ENCODE peak calls at places on chromosomes 7 and 10, in five cellular contexts. One of them, this sample, is unnamed.

GRCh38 chr7:109821156-109821555 is 1251.5 kb downstream of the DNAJB9 start:
- DNase-seq in tibial nerve: no peak
- DNase-seq in A549: no peak
- DNase-seq in esophagus squamous epithelium: no peak
- DNase-seq in K562: peak
- DNase-seq in this sample: no peak

GRCh38 chr7:75885011-75885410 is 6.2 kb downstream of the RHBDD2 start:
- DNase-seq in tibial nerve: no peak
- DNase-seq in A549: no peak
- DNase-seq in esophagus squamous epithelium: no peak
- DNase-seq in K562: no peak
- DNase-seq in this sample: no peak

GRCh38 chr7:22572292-22572691 is 72.3 kb upstream of the STEAP1B start:
- DNase-seq in tibial nerve: no peak
- DNase-seq in A549: no peak
- DNase-seq in esophagus squamous epithelium: no peak
- DNase-seq in K562: no peak
- DNase-seq in this sample: no peak

GRCh38 chr7:2523941-2524807 is 4.6 kb downstream of the LFNG start:
- DNase-seq in tibial nerve: no peak
- DNase-seq in A549: peak
- DNase-seq in esophagus squamous epithelium: no peak
- DNase-seq in K562: peak
- DNase-seq in this sample: peak

GRCh38 chr10:23106508-23106907 is 11.1 kb downstream of the MSRB2 start:
- DNase-seq in tibial nerve: no peak
- DNase-seq in A549: no peak
- DNase-seq in esophagus squamous epithelium: no peak
- DNase-seq in K562: no peak
- DNase-seq in this sample: no peak

GRCh38 chr10:12730809-12731519 is 270.5 kb downstream of the CCDC3 start:
- DNase-seq in tibial nerve: peak
- DNase-seq in A549: no peak
- DNase-seq in esophagus squamous epithelium: no peak
- DNase-seq in K562: no peak
- DNase-seq in this sample: no peak

GRCh38 chr10:75651452-75651851 is 220.0 kb downstream of the LRMDA start:
- DNase-seq in tibial nerve: no peak
- DNase-seq in A549: peak
- DNase-seq in esophagus squamous epithelium: no peak
- DNase-seq in K562: no peak
- DNase-seq in this sample: no peak

GRCh38 chr7:47795631-47796030 is 152.6 kb downstream of the PKD1L1 start:
- DNase-seq in tibial nerve: no peak
- DNase-seq in A549: no peak
- DNase-seq in esophagus squamous epithelium: no peak
- DNase-seq in K562: no peak
- DNase-seq in this sample: no peak

GRCh38 chr10:81981724-81982123 is 106.7 kb downstream of the NRG3 start:
- DNase-seq in tibial nerve: no peak
- DNase-seq in A549: no peak
- DNase-seq in esophagus squamous epithelium: no peak
- DNase-seq in K562: no peak
- DNase-seq in this sample: no peak

GRCh38 chr10:91907914-91908357 is 1.4 kb downstream of the FGFBP3 start:
- DNase-seq in tibial nerve: no peak
- DNase-seq in A549: peak
- DNase-seq in esophagus squamous epithelium: no peak
- DNase-seq in K562: no peak
- DNase-seq in this sample: no peak

GRCh38 chr7:98251844-98252639 is at the start of gene TECPR1:
- DNase-seq in tibial nerve: peak
- DNase-seq in A549: peak
- DNase-seq in esophagus squamous epithelium: peak
- DNase-seq in K562: peak
- DNase-seq in this sample: peak
- TF ChIP-seq POLR2A in tibial nerve: no peak
- TF ChIP-seq POLR2A in A549: peak
- TF ChIP-seq POLR2A in esophagus squamous epithelium: peak
- TF ChIP-seq POLR2A in K562: peak
- TF ChIP-seq POLR2A in this sample: peak

DNA sequence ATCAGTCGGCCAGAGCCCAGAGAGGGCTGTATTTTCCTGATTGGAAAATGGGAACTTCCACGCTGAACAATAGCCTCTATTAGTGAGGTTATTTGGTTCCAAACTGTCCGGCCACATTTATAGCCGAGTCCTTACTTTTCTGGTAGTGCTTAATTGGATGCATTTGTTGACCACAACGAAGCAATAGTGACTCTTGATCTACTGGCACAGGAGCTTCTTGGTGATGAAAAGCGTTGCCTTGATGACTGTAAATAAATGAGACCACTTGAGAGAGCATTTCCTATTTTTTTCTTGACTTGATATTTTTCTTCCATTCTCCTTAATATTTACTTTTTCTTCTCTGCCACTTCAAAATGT is 4.8 kb upstream of the SP8 start:
- DNase-seq in tibial nerve: no peak
- DNase-seq in A549: no peak
- DNase-seq in esophagus squamous epithelium: no peak
- DNase-seq in K562: no peak
- DNase-seq in this sample: no peak
- TF ChIP-seq POLR2A in tibial nerve: no peak
- TF ChIP-seq POLR2A in A549: no peak
- TF ChIP-seq POLR2A in esophagus squamous epithelium: no peak
- TF ChIP-seq POLR2A in K562: no peak
- TF ChIP-seq POLR2A in this sample: no peak

GRCh38 chr7:130205084-130205947 is at the start of gene TMEM209:
- DNase-seq in tibial nerve: peak
- DNase-seq in A549: peak
- DNase-seq in esophagus squamous epithelium: peak
- DNase-seq in K562: peak
- DNase-seq in this sample: peak
- TF ChIP-seq POLR2A in tibial nerve: peak
- TF ChIP-seq POLR2A in A549: peak
- TF ChIP-seq POLR2A in esophagus squamous epithelium: peak
- TF ChIP-seq POLR2A in K562: peak
- TF ChIP-seq POLR2A in this sample: peak

GRCh38 chr7:42238709-42239395 is 1.8 kb upstream of the GLI3 start:
- DNase-seq in tibial nerve: no peak
- DNase-seq in A549: no peak
- DNase-seq in esophagus squamous epithelium: no peak
- DNase-seq in K562: peak
- DNase-seq in this sample: peak

GRCh38 chr7:42236266-42237161 is 495 bp downstream of the GLI3 start:
- DNase-seq in tibial nerve: no peak
- DNase-seq in A549: peak
- DNase-seq in esophagus squamous epithelium: no peak
- DNase-seq in K562: no peak
- DNase-seq in this sample: peak

GRCh38 chr7:42237891-42238531 is 1.0 kb upstream of the GLI3 start:
- DNase-seq in tibial nerve: peak
- DNase-seq in A549: no peak
- DNase-seq in esophagus squamous epithelium: no peak
- DNase-seq in K562: peak
- DNase-seq in this sample: peak

GRCh38 chr7:42235734-42236133 is 1.3 kb downstream of the GLI3 start:
- DNase-seq in tibial nerve: no peak
- DNase-seq in A549: no peak
- DNase-seq in esophagus squamous epithelium: no peak
- DNase-seq in K562: no peak
- DNase-seq in this sample: peak

DNA sequence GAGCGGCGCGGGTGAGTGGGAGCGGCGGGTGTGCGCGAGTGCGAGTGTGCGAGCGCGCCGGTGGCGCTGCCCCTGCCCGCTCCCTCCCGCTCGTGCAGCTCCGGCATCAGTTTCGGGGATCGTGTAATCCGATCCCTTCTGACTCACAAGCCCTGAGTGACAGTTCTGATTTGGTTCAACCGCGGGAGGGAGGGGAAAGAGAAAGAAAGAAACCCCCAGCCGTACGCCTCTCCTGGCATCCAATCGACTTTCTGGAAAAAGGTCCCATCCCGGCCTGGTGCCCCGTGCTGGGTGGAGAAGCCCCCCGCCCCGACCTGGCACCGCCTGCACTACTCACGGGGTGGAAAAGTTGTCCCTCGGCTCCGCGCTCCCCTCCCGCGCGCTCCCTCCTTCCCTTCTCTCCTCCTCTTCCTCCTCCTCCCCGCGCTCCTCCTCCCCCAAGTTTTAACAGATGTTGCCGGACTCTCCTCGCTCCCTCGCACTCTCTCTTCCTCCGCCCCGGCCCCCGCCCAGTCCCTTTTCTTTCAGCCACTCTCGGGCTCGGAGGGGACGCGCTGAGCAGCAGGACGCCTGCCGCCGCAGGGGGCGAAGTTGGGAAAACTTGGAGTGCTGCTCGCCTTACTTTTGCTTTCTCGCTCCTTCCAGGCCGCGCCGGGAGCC is at the start of gene GLI3:
- DNase-seq in tibial nerve: peak
- DNase-seq in A549: peak
- DNase-seq in esophagus squamous epithelium: no peak
- DNase-seq in K562: peak
- DNase-seq in this sample: peak
- TF ChIP-seq POLR2A in tibial nerve: peak
- TF ChIP-seq POLR2A in A549: no peak
- TF ChIP-seq POLR2A in esophagus squamous epithelium: peak
- TF ChIP-seq POLR2A in K562: no peak
- TF ChIP-seq POLR2A in this sample: peak

GRCh38 chr10:68327889-68328786 is 3.7 kb upstream of the HNRNPH3 start:
- DNase-seq in tibial nerve: peak
- DNase-seq in A549: peak
- DNase-seq in esophagus squamous epithelium: no peak
- DNase-seq in K562: no peak
- DNase-seq in this sample: peak
- TF ChIP-seq POLR2A in tibial nerve: no peak
- TF ChIP-seq POLR2A in A549: no peak
- TF ChIP-seq POLR2A in esophagus squamous epithelium: no peak
- TF ChIP-seq POLR2A in K562: no peak
- TF ChIP-seq POLR2A in this sample: no peak

GRCh38 chr10:63630085-63630927 is 109.1 kb downstream of the REEP3 start:
- DNase-seq in tibial nerve: peak
- DNase-seq in A549: peak
- DNase-seq in esophagus squamous epithelium: peak
- DNase-seq in K562: peak
- DNase-seq in this sample: peak

GRCh38 chr10:63628526-63629362 is 107.5 kb downstream of the REEP3 start:
- DNase-seq in tibial nerve: peak
- DNase-seq in A549: no peak
- DNase-seq in esophagus squamous epithelium: no peak
- DNase-seq in K562: peak
- DNase-seq in this sample: peak

GRCh38 chr10:63627881-63628296 is 106.7 kb downstream of the REEP3 start:
- DNase-seq in tibial nerve: no peak
- DNase-seq in A549: no peak
- DNase-seq in esophagus squamous epithelium: no peak
- DNase-seq in K562: no peak
- DNase-seq in this sample: no peak

GRCh38 chr10:63630928-63631685 is 109.9 kb downstream of the REEP3 start:
- DNase-seq in tibial nerve: peak
- DNase-seq in A549: no peak
- DNase-seq in esophagus squamous epithelium: no peak
- DNase-seq in K562: no peak
- DNase-seq in this sample: no peak

DNA sequence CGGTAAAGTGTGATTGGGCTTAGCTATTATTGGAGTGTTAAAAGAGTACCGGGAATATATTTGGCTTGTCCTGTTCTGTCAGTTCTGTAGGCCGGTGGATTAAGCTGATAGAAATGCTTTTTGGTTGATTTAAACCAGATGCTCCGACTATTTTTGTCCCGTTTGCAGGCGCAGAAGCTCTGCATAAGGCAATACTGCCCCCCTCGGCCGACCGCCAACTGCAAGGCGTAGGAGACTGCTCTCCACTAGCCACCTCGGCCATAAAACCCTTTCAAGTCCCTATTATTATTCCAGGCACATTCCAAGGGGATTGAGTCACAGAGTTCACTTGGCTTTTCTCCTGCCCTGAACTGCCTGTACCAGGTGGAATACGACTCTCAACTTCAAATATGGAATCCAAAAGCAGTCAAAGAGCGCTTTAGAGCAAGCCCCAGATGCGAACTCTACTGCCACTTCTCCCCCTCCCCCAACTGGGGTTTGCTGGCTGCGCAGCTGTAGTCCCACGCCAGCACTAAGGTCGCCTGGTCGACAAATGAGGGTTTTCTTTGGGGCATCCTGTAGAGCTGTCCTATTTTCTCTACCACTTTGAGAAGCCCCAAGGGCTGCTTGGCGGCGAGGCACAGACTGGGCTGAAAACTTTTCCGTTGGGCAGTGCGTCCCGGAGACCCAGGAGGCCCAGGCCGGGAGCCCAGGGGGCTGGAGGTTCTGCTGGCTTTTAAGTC is 108.3 kb downstream of the REEP3 start:
- DNase-seq in tibial nerve: peak
- DNase-seq in A549: peak
- DNase-seq in esophagus squamous epithelium: peak
- DNase-seq in K562: peak
- DNase-seq in this sample: peak
- TF ChIP-seq POLR2A in tibial nerve: no peak
- TF ChIP-seq POLR2A in A549: no peak
- TF ChIP-seq POLR2A in esophagus squamous epithelium: no peak
- TF ChIP-seq POLR2A in K562: no peak
- TF ChIP-seq POLR2A in this sample: no peak

GRCh38 chr10:107771066-107771465 is 606.6 kb upstream of the SORCS1 start:
- DNase-seq in tibial nerve: no peak
- DNase-seq in A549: no peak
- DNase-seq in esophagus squamous epithelium: no peak
- DNase-seq in K562: no peak
- DNase-seq in this sample: no peak

DNA sequence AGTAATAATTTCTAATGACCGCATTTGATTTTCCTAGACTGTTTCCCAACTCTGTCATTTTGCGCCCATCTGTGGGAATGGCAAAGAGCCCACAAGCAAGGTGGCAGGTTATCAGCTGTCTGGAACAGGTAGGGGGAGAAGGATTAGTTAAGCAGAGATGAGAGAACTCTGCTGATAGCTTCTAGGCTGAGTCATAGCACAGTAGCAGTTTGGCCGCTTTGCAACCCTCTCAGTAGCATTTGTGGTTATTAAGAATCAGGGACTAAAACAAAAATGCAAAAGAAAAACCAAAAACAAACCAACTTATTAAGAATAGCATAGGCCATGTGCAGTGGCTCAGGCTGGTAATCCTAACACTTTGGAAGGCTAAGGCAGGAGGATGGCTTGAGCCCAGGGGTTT is 602.7 kb upstream of the SORCS1 start:
- DNase-seq in tibial nerve: no peak
- DNase-seq in A549: no peak
- DNase-seq in esophagus squamous epithelium: no peak
- DNase-seq in K562: no peak
- DNase-seq in this sample: no peak
- TF ChIP-seq POLR2A in tibial nerve: no peak
- TF ChIP-seq POLR2A in A549: no peak
- TF ChIP-seq POLR2A in esophagus squamous epithelium: no peak
- TF ChIP-seq POLR2A in K562: no peak
- TF ChIP-seq POLR2A in this sample: no peak

This sample was measured in H54.